ENCODE peak calls at places on chromosome 4, in four cellular contexts. One of them, this sample, is unnamed.

GRCh38 chr4:98653006-98653405 is 5.4 kb downstream of the TSPAN5 start:
- DNase-seq in AG04449: no peak
- DNase-seq in Panc1: no peak
- DNase-seq in foreskin fibroblast: peak
- DNase-seq in this sample: no peak

GRCh38 chr4:18980516-18981233 is 959.1 kb upstream of the LCORL start:
- DNase-seq in AG04449: no peak
- DNase-seq in foreskin fibroblast: no peak
- DNase-seq in Panc1: no peak
- DNase-seq in this sample: peak

GRCh38 chr4:140645614-140646412 is 77.1 kb upstream of the UCP1 start:
- DNase-seq in Panc1: no peak
- DNase-seq in foreskin fibroblast: peak
- DNase-seq in AG04449: no peak
- DNase-seq in this sample: no peak

GRCh38 chr4:140049924-140050681 is 103.9 kb downstream of the MAML3 start:
- DNase-seq in foreskin fibroblast: no peak
- DNase-seq in AG04449: no peak
- DNase-seq in Panc1: no peak
- DNase-seq in this sample: peak

GRCh38 chr4:4631150-4631549 is 89.3 kb upstream of the STX18 start:
- DNase-seq in Panc1: no peak
- DNase-seq in foreskin fibroblast: no peak
- DNase-seq in AG04449: no peak
- DNase-seq in this sample: peak

GRCh38 chr4:155371432-155372043 is 5.2 kb downstream of the MAP9 start:
- DNase-seq in foreskin fibroblast: no peak
- DNase-seq in AG04449: no peak
- DNase-seq in Panc1: no peak
- DNase-seq in this sample: peak

GRCh38 chr4:103648541-103648940 is 71.2 kb downstream of the TACR3 start:
- DNase-seq in Panc1: no peak
- DNase-seq in foreskin fibroblast: no peak
- DNase-seq in AG04449: no peak
- DNase-seq in this sample: no peak

GRCh38 chr4:147580396-147580795 is 36.8 kb upstream of the TMEM184C start:
- DNase-seq in AG04449: no peak
- DNase-seq in foreskin fibroblast: no peak
- DNase-seq in Panc1: no peak
- DNase-seq in this sample: no peak

GRCh38 chr4:55617587-55618197 is 18.4 kb downstream of the NMU start:
- DNase-seq in Panc1: no peak
- DNase-seq in AG04449: no peak
- DNase-seq in foreskin fibroblast: no peak
- DNase-seq in this sample: peak
- H3K4me3 ChIP-seq in Panc1: no peak
- H3K4me3 ChIP-seq in AG04449: no peak
- H3K4me3 ChIP-seq in foreskin fibroblast: no peak
- H3K4me3 ChIP-seq in this sample: no peak

DNA sequence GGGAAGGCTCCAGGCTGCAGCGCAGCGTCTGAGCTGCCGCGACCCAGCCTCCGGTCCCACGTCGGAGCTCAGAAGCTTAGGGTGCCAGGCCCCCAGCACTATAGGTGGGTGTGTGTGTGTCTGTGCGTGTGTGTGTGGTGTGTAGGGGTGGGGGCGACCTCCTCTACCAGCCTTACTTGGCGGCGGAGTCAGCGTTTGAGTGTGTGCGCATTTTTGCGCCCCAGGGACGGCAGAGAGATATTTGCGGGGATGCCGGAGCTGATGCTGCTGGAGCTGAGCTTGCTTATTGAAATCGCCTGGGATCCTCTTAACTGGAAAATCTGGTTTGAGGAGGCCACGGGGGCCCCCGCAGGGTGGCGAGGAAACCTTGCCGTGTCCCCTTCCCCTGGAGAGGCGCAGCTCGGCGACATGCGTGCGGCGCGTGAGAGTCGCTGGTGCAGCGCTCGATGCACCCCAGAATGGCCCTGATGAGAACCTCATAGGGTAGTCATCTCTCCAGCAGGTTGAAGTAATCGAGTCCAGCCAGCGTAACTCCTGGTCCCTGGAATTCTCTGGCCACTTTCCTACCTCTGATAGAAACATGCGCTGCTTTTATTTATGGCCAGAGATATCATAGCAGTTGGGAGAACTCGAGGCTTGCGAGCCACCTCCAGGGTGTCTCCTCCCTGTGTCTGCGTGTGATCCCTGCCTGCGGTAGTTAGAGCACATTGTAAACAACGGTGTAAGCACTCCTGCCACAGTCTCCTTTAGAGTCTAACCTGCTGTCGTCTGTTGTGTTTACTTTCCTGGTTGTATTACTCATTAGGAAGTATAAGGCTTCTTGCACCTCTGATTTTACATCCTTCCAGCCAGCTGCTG is 2.7 kb downstream of the ADGRL3 start:
- DNase-seq in AG04449: no peak
- DNase-seq in Panc1: no peak
- DNase-seq in foreskin fibroblast: no peak
- DNase-seq in this sample: no peak
- H3K4me3 ChIP-seq in AG04449: peak
- H3K4me3 ChIP-seq in Panc1: no peak
- H3K4me3 ChIP-seq in foreskin fibroblast: no peak
- H3K4me3 ChIP-seq in this sample: no peak

DNA sequence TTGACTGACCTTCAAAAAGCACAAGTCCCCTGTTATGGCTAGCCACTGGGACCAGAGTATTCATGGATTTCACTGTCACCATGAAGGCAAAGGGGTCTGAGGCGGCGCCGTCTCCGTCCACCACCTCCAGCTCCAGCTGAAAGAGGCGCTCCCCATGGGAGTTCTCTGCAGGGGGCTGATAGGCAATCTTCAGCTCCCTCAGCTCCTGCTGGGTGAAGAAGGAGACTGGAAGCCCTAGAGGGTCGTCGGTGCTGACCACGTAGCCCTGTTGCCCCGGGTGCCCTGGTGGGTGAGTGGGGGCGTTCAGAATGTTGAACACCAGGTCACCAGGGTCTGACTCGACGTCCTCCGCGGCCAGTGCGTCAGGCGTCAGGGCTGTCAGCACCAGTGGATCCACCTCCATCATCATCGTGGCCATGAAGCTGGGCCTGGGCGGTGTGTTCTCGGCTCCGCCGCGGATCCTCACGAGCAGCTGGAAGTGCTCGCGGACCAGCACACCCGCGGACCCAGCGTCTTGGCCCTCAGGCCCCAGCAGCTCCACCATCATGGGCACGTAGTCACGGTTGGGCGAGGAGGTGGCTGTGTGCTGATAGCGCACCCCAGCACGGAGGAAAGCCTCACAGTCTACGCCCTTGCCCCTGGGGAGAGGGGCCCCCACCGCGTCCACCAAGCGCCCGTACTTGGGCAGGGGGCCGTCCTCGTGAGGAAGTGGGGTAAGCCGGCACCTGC is 980 bp downstream of the FREM3 start:
- DNase-seq in AG04449: no peak
- DNase-seq in Panc1: no peak
- DNase-seq in foreskin fibroblast: no peak
- DNase-seq in this sample: no peak
- H3K4me3 ChIP-seq in AG04449: no peak
- H3K4me3 ChIP-seq in Panc1: no peak
- H3K4me3 ChIP-seq in foreskin fibroblast: no peak
- H3K4me3 ChIP-seq in this sample: no peak

GRCh38 chr4:77104405-77105292 is 28.9 kb upstream of the CCNI start:
- DNase-seq in Panc1: no peak
- DNase-seq in AG04449: no peak
- DNase-seq in foreskin fibroblast: no peak
- DNase-seq in this sample: peak
- H3K4me3 ChIP-seq in Panc1: no peak
- H3K4me3 ChIP-seq in AG04449: no peak
- H3K4me3 ChIP-seq in foreskin fibroblast: no peak
- H3K4me3 ChIP-seq in this sample: no peak

GRCh38 chr4:134200811-134201215 is 776 bp downstream of the PABPC4L start:
- DNase-seq in AG04449: no peak
- DNase-seq in Panc1: no peak
- DNase-seq in foreskin fibroblast: no peak
- DNase-seq in this sample: no peak
- H3K4me3 ChIP-seq in AG04449: peak
- H3K4me3 ChIP-seq in Panc1: no peak
- H3K4me3 ChIP-seq in foreskin fibroblast: peak
- H3K4me3 ChIP-seq in this sample: no peak

DNA sequence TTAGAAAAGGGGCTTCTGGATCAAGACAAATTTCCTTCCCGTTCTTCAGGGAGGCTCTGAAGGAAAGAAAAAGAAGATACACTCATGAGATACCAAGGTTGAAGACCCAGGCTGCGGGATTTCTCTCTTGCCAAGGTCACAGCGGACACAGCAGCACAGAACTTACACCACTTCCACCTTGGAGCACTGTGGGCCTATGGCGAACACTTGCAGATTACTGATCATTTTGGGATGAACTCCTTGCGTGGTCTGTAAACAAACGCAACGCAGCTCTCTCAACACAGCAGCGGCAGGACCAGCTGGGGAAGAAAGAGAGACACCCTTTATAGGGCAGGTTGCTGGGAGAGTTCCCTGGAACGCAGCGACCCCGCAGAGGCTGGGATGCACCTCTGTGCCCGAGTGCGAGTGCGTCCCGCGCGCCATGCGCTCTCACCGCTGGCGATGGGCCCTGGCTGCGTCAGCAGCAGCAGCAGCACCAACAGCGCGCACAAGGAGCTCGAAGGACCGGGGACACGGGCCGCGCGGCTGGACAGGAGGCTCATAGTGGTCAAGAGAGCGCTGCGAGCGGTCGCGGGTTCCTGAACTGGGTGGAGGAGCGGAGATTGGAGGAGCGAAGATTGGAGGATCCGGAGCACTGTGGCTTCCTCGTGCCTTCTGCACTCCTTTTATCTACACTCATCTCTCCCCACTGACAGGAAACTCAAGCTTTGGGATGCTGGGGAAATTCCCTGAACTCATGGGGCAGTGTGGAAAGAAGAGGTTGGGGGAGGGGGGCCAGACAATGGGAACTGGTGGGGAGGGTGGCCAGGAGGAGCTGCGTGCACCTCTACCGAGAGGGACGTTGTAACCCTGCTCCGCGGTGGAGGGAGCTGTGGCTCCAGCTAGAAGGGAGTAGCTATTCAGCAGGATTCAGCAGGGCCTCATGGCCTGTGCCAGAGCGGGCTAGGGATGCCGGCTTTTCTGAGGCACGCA is at the start of gene CXCL5:
- DNase-seq in Panc1: no peak
- DNase-seq in AG04449: no peak
- DNase-seq in foreskin fibroblast: peak
- DNase-seq in this sample: no peak
- H3K4me3 ChIP-seq in Panc1: peak
- H3K4me3 ChIP-seq in AG04449: peak
- H3K4me3 ChIP-seq in foreskin fibroblast: peak
- H3K4me3 ChIP-seq in this sample: no peak

GRCh38 chr4:160848489-160848888 is 1315.3 kb downstream of the FSTL5 start:
- DNase-seq in Panc1: no peak
- DNase-seq in foreskin fibroblast: no peak
- DNase-seq in AG04449: no peak
- DNase-seq in this sample: no peak

GRCh38 chr4:160848901-160849735 is 1314.7 kb downstream of the FSTL5 start:
- DNase-seq in AG04449: no peak
- DNase-seq in foreskin fibroblast: no peak
- DNase-seq in Panc1: no peak
- DNase-seq in this sample: no peak
- H3K4me3 ChIP-seq in AG04449: no peak
- H3K4me3 ChIP-seq in foreskin fibroblast: no peak
- H3K4me3 ChIP-seq in Panc1: no peak
- H3K4me3 ChIP-seq in this sample: no peak

GRCh38 chr4:152849350-152849749 is 69.6 kb downstream of the ARFIP1 start:
- DNase-seq in AG04449: no peak
- DNase-seq in foreskin fibroblast: no peak
- DNase-seq in Panc1: no peak
- DNase-seq in this sample: no peak

GRCh38 chr4:152848508-152848907 is 68.8 kb downstream of the ARFIP1 start:
- DNase-seq in AG04449: no peak
- DNase-seq in Panc1: no peak
- DNase-seq in foreskin fibroblast: no peak
- DNase-seq in this sample: no peak

GRCh38 chr4:152851226-152851625 is 71.5 kb downstream of the ARFIP1 start:
- DNase-seq in AG04449: no peak
- DNase-seq in Panc1: no peak
- DNase-seq in foreskin fibroblast: no peak
- DNase-seq in this sample: no peak

GRCh38 chr4:152853293-152853692 is 73.5 kb downstream of the ARFIP1 start:
- DNase-seq in Panc1: no peak
- DNase-seq in AG04449: no peak
- DNase-seq in foreskin fibroblast: no peak
- DNase-seq in this sample: no peak

GRCh38 chr4:152850377-152850776 is 70.6 kb downstream of the ARFIP1 start:
- DNase-seq in Panc1: peak
- DNase-seq in AG04449: no peak
- DNase-seq in foreskin fibroblast: peak
- DNase-seq in this sample: peak
- H3K4me3 ChIP-seq in Panc1: no peak
- H3K4me3 ChIP-seq in AG04449: no peak
- H3K4me3 ChIP-seq in foreskin fibroblast: no peak
- H3K4me3 ChIP-seq in this sample: no peak

DNA sequence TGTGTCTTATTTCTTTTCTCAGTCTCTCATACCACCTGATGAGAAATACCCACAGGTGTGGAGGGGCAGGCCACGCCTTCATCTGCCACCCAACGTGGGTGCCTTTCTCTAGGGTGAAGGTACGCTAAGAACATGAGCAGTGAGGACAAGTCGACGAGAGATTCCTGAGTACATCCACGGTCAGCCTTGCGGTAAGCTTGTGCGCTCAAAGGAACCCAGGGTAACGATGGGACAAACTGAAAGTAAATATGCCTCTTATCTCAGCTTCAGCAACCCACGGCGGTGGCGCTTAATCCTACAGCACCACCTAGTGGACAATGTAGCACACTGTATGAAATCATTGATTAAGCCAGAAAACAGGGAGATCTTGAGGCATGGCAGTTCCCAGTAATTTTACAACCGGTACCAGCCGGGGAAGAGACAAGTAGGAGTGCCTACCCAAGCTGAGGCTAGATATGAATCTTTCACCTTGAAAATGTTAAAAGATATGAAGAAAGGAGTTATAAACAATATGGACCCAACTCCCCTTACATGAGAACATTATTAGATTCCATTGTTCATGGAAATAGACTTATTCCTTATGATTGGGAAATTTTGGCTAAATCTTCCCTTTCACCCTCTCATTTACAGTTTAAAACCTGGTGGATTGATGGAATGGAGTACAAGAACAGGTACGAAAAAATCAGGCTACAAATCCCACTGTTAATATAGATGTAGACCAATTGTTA is 63.0 kb downstream of the ZNF732 start:
- DNase-seq in AG04449: no peak
- DNase-seq in foreskin fibroblast: peak
- DNase-seq in Panc1: peak
- DNase-seq in this sample: peak
- H3K4me3 ChIP-seq in AG04449: no peak
- H3K4me3 ChIP-seq in foreskin fibroblast: peak
- H3K4me3 ChIP-seq in Panc1: no peak
- H3K4me3 ChIP-seq in this sample: peak

DNA sequence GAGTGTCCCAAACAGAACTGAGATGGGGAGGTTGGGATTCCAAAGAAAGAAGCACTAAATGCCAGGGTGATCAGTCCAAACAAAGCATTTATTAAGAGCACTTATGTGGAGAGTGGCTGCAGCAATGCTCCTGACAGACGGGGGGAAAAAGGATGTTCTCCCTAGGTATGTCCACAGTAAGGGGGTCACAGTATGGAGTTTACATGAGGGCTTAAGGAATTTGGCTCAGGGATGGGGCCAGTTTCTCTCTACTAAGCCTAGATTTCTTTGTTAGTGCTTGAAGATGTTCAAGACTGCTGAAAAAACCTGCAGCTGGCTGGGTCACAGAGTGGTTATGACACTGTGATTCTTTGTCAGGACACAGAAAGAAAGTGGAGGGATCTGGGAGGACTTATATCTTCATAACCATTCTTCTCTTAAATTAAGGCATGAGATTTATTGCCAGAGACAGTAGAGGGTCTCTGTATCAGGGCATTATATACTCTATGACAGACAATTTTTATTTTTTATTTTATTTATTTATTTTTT is 1468.0 kb downstream of the C4orf33 start:
- DNase-seq in foreskin fibroblast: no peak
- DNase-seq in AG04449: no peak
- DNase-seq in Panc1: no peak
- DNase-seq in this sample: no peak
- H3K4me3 ChIP-seq in foreskin fibroblast: peak
- H3K4me3 ChIP-seq in AG04449: peak
- H3K4me3 ChIP-seq in Panc1: peak
- H3K4me3 ChIP-seq in this sample: no peak

This sample was measured in GM12865.